ENCODE peak calls at places on chromosome 6, in five cellular contexts. O is cardiac muscle cell, K is psoas muscle, G is IMR-90, N is HCT116. S is an unnamed sample. For H3K4me1, the result is how much of the 10 kb centered on the place peaks cover.

GRCh38 chr6:117666881-117667280 is 8.4 kb upstream of the NUS1 start:
- DNase-seq in G (peak), O (no peak), N (no peak), K (no peak), S (no peak)

GRCh38 chr6:28747631-28748157 is 176.1 kb downstream of the TRIM27 start:
- DNase-seq in N (peak), O (peak), K (no peak), G (peak), S (peak)

GRCh38 chr6:25229671-25230321 is 49.4 kb upstream of the CARMIL1 start:
- DNase-seq in O (no peak), N (peak), G (peak), K (no peak), S (no peak)

GRCh38 chr6:160534050-160534696 is 129.9 kb downstream of the LPA start:
- DNase-seq in K (peak), N (peak), O (peak), G (peak), S (peak)

GRCh38 chr6:141976994-141977393 is 155.7 kb upstream of the GJE1 start:
- DNase-seq in G (no peak), O (no peak), N (no peak), K (no peak), S (no peak)

GRCh38 chr6:41040101-41040910 is 1.3 kb upstream of the UNC5CL start:
- DNase-seq in K (no peak), G (no peak), O (no peak), N (no peak), S (no peak)

GRCh38 chr6:108002365-108003221 is 44.6 kb upstream of the SEC63 start:
- DNase-seq in N (no peak), O (no peak), K (no peak), G (peak), S (peak)

GRCh38 chr6:118377711-118378414 is 170.2 kb upstream of the PLN start:
- DNase-seq in K (peak), G (no peak), N (no peak), O (no peak), S (no peak)

GRCh38 chr6:150070236-150070860 is 1.4 kb upstream of the ULBP3 start:
- DNase-seq in N (no peak), G (no peak), O (no peak), K (no peak), S (peak)

GRCh38 chr6:50706575-50706974 is 6.8 kb upstream of the TFAP2D start:
- DNase-seq in G (no peak), N (no peak), O (no peak), K (no peak), S (no peak)

DNA sequence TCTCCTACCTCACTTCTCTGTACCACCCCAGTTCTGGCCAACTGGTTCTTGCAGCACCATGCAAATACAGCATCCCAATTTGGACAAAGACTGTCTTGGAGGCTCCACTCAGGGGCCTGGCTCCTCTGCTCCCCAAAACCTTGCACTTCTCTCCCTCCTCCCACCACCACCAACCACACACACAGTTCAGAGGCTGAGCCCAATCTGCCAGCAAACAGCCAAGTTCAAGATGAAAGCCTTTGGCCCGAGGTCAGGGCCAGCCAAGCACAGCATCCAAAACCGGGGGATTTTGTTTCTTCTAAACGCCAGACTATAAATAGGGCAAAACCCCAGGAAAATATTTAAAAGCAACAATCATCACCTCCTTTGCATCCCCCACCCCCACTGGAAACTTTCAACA is 5.7 kb downstream of the KCNK5 start:
- DNase-seq in K (no peak), O (no peak), G (no peak), N (no peak), S (no peak)
- H3K4me1 ChIP-seq in K (under half), O (under half), G (under half), N (under half), S (under half)

DNA sequence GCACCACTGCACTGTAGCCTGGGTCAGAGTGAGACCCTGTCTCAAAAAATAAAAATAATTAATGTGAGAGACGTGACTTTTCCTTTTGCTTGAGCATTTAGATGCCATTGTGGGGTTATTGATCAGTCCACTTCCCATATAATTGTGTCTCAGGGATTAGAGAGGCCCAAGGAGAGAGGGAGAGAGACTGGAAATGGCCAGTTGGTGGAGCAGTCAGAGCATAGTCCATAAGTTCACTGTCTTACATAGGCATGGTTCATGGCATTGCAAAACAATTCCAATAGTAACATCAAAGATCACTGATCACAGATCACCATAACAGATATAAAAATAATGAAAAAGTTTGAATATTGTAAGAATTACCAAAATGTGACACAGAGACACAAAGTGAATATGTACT is 15.2 kb upstream of the SDHAF4 start:
- DNase-seq in N (no peak), O (no peak), K (no peak), G (no peak), S (no peak)
- TF ChIP-seq CTCF in N (no peak), O (no peak), K (no peak), G (no peak), S (peak)

DNA sequence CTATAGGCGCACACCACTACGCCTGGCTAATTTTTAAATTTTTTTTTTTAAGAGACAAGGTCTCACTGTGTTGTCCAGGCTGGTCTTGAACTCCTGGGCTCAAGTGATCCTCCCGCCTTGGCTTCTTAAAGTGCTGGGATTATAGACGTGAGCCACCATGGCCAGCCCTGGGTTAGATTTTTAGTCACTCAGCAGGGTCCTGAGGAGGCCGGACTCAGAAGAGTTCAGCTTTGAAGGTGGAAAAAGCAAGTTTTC is 44.2 kb downstream of the FGD2 start:
- DNase-seq in G (no peak), O (no peak), N (no peak), K (no peak), S (no peak)
- H3K27ac ChIP-seq in G (no peak), O (no peak), N (no peak), K (no peak), S (peak)

DNA sequence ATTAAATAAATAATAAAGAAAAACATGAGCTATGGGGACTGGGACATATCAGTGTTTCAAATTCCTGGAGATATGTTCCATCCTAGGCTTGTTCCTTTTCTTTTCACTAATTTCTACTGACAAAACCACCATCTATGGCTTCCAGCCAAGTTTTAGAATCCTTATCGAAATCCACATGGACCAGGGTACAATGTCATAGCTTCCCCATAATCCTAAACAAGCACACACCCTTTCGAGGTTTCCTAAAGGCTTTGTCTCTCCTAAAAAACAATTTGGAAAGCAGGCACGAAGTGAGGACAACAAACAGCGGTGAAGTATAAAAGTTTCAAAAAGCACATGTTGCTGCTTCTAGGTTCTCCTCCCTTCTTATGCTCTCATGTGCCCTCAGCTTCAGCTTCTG is 13.3 kb upstream of the DST start:
- DNase-seq in O (no peak), N (no peak), K (no peak), G (no peak), S (no peak)
- H3K4me1 ChIP-seq in O (under half), N (under half), K (under half), G (under half), S (under half)

S was measured in foreskin keratinocyte.